ENCODE peak calls at places on chromosome 1, in four cellular contexts. C is uterus, P is NCI-H69, Q is GM10248. U is an unnamed sample.

GRCh38 chr1:227894831-227895451 is 52.8 kb downstream of the WNT9A start:
- DNase-seq in P (no peak), C (peak; percentile 9), Q (no peak), U (no peak)

GRCh38 chr1:2102753-2103152 is 52.5 kb downstream of the PRKCZ start:
- DNase-seq in C (no peak), P (no peak), Q (no peak), U (no peak)

GRCh38 chr1:228059536-228060457 is 22.7 kb upstream of the ARF1 start:
- DNase-seq in C (peak; percentile 22), P (peak; percentile 96), Q (no peak), U (no peak)

GRCh38 chr1:201461783-201462441 is 7.1 kb downstream of the PHLDA3 start:
- DNase-seq in C (peak; percentile 90), P (no peak), Q (no peak), U (peak; percentile 99)

GRCh38 chr1:236619398-236619797 is 15.1 kb upstream of the HEATR1 start:
- DNase-seq in C (no peak), Q (no peak), P (no peak), U (peak; percentile 8)

GRCh38 chr1:86499987-86500593 is 31.4 kb downstream of the CLCA1 start:
- DNase-seq in C (no peak), Q (peak; percentile 21), P (peak; percentile 77), U (peak; percentile 35)

GRCh38 chr1:6958407-6958806 is 173.2 kb downstream of the CAMTA1 start:
- DNase-seq in P (no peak), Q (no peak), C (no peak), U (no peak)

GRCh38 chr1:24157921-24158481 is 15.1 kb upstream of the IL22RA1 start:
- DNase-seq in C (no peak), Q (no peak), P (no peak), U (peak; percentile 26)

GRCh38 chr1:75908717-75909152 is 23.5 kb downstream of the ASB17 start:
- DNase-seq in P (peak; percentile 55), Q (peak; percentile 18), C (no peak), U (peak; percentile 23)

GRCh38 chr1:25065246-25066238 is 135.5 kb upstream of the RUNX3 start:
- DNase-seq in C (no peak), Q (no peak), P (no peak), U (no peak)

GRCh38 chr1:220785166-220786056 is 1.3 kb upstream of the MTARC1 start:
- DNase-seq in Q (no peak), C (no peak), P (peak; percentile 14), U (no peak)

GRCh38 chr1:185681034-185681633 is 53.1 kb upstream of the HMCN1 start:
- DNase-seq in P (peak; percentile 71), Q (peak; percentile 25), C (no peak), U (peak; percentile 31)

GRCh38 chr1:58754056-58754613 is 29.7 kb downstream of the JUN start:
- DNase-seq in Q (no peak), C (no peak), P (peak; percentile 77), U (no peak)

GRCh38 chr1:177301425-177302124 is 130.8 kb downstream of the BRINP2 start:
- DNase-seq in C (no peak), Q (no peak), P (no peak), U (no peak)

GRCh38 chr1:41496080-41497055 is 11.9 kb upstream of the EDN2 start:
- DNase-seq in C (peak; percentile 95), P (peak; percentile 73), Q (peak; percentile 76), U (peak; percentile 88)

GRCh38 chr1:93437976-93438605 is 9.8 kb upstream of the FNBP1L start:
- DNase-seq in P (peak; percentile 57), C (no peak), Q (peak; percentile 53), U (peak; percentile 53)

GRCh38 chr1:6743189-6744101 is 41.8 kb upstream of the CAMTA1 start:
- DNase-seq in C (peak; percentile 56), Q (peak; percentile 43), P (peak; percentile 4), U (peak; percentile 80)

GRCh38 chr1:151314137-151314875 is 12.9 kb downstream of the PI4KB start:
- DNase-seq in P (no peak), C (peak; percentile 92), Q (no peak), U (peak; percentile 77)

GRCh38 chr1:165419839-165420238 is 25.1 kb downstream of the RXRG start:
- DNase-seq in P (no peak), C (no peak), Q (no peak), U (no peak)

GRCh38 chr1:228264100-228264816 is 56.4 kb downstream of the OBSCN start:
- DNase-seq in C (no peak), P (no peak), Q (no peak), U (no peak)

GRCh38 chr1:228283043-228283371 is 75.2 kb downstream of the OBSCN start:
- DNase-seq in Q (no peak), P (no peak), C (peak; percentile 8), U (no peak)

U was measured in LHCN-M2.